ENCODE peak calls at places on chromosomes 16 and 17, in ten cellular contexts. Q is spleen, B is tibial nerve, J is stomach, W is adrenal gland, R is IMR-90, T is heart left ventricle, C is uterus, Z is Peyer's patch, F is sigmoid colon. O is an unnamed sample. For H3K4me1, the result is how much of the 10 kb centered on the place peaks cover.

GRCh38 chr16:31876955-31877828 is 3.6 kb downstream of the ZNF267 start:
- DNase-seq in Q (no peak), B (no peak), J (no peak), W (peak), R (peak), T (no peak), C (no peak), Z (no peak), F (no peak), O (peak)

GRCh38 chr17:48722924-48723554 is at the start of gene PRAC2:
- DNase-seq in Q (no peak), B (no peak), J (no peak), W (no peak), R (no peak), T (no peak), C (no peak), Z (no peak), F (peak), O (no peak)

GRCh38 chr16:84334058-84334457 is 34.3 kb upstream of the ATP2C2 start:
- DNase-seq in Q (no peak), B (no peak), J (no peak), W (no peak), R (no peak), T (no peak), C (no peak), Z (no peak), F (no peak), O (no peak)

GRCh38 chr17:45692661-45693060 is 91.5 kb upstream of the CRHR1 start:
- DNase-seq in Q (no peak), B (no peak), J (no peak), W (no peak), R (no peak), T (no peak), C (no peak), Z (no peak), F (peak), O (no peak)

GRCh38 chr16:27285676-27286196 is 17.2 kb upstream of the NSMCE1 start:
- DNase-seq in Q (no peak), B (peak), J (no peak), W (no peak), R (no peak), T (peak), C (peak), Z (no peak), F (no peak), O (no peak)

GRCh38 chr16:4212207-4212933 is 29.5 kb downstream of the SRL start:
- DNase-seq in Q (no peak), B (no peak), J (no peak), W (no peak), R (no peak), T (peak), C (peak), Z (no peak), F (no peak), O (no peak)

GRCh38 chr16:50384500-50385122 is 15.8 kb upstream of the BRD7 start:
- DNase-seq in Q (no peak), B (no peak), J (no peak), W (no peak), R (no peak), T (no peak), C (no peak), Z (no peak), F (no peak), O (no peak)

GRCh38 chr17:8337802-8338744 is 1.6 kb upstream of the ODF4 start:
- DNase-seq in Q (no peak), B (no peak), J (no peak), W (peak), R (peak), T (no peak), C (no peak), Z (no peak), F (no peak), O (no peak)

GRCh38 chr16:2874032-2874431 is 9.0 kb upstream of the FLYWCH2 start:
- DNase-seq in Q (no peak), B (no peak), J (no peak), W (no peak), R (no peak), T (no peak), C (no peak), Z (no peak), F (no peak), O (no peak)

GRCh38 chr16:49816782-49817370 is 39.0 kb downstream of the ZNF423 start:
- DNase-seq in Q (no peak), B (no peak), J (no peak), W (no peak), R (no peak), T (no peak), C (no peak), Z (no peak), F (no peak), O (no peak)

GRCh38 chr16:24685539-24686432 is 43.7 kb upstream of the TNRC6A start:
- DNase-seq in Q (no peak), B (peak), J (peak), W (peak), R (peak), T (peak), C (peak), Z (no peak), F (peak), O (peak)

GRCh38 chr16:57601801-57602478 is 26.5 kb upstream of the ADGRG1 start:
- DNase-seq in Q (no peak), B (no peak), J (no peak), W (no peak), R (no peak), T (no peak), C (no peak), Z (no peak), F (peak), O (no peak)

GRCh38 chr17:31499771-31500554 is 108.5 kb downstream of the RAB11FIP4 start:
- DNase-seq in Q (peak), B (no peak), J (peak), W (peak), R (peak), T (peak), C (no peak), Z (no peak), F (no peak), O (peak)

GRCh38 chr16:15966420-15967222 is 17.2 kb downstream of the ABCC1 start:
- DNase-seq in Q (no peak), B (no peak), J (no peak), W (peak), R (peak), T (peak), C (no peak), Z (no peak), F (no peak), O (peak)

GRCh38 chr17:44892250-44892649 is 7.0 kb downstream of the EFTUD2 start:
- DNase-seq in Q (no peak), B (no peak), J (no peak), W (no peak), R (no peak), T (no peak), C (no peak), Z (no peak), F (no peak), O (no peak)

GRCh38 chr17:82330322-82331239 is 3.0 kb downstream of the SECTM1 start:
- DNase-seq in Q (peak), B (no peak), J (no peak), W (peak), R (peak), T (no peak), C (no peak), Z (no peak), F (no peak), O (no peak)

GRCh38 chr17:74089869-74090464 is 113.5 kb upstream of the RPL38 start:
- DNase-seq in Q (no peak), B (peak), J (peak), W (peak), R (no peak), T (no peak), C (no peak), Z (peak), F (no peak), O (peak)

GRCh38 chr17:64255764-64256163 is 7.3 kb downstream of the TEX2 start:
- DNase-seq in Q (no peak), B (no peak), J (no peak), W (no peak), R (no peak), T (no peak), C (no peak), Z (no peak), F (no peak), O (no peak)

GRCh38 chr17:82116246-82116645 is 18.2 kb upstream of the FASN start:
- DNase-seq in Q (no peak), B (no peak), J (no peak), W (no peak), R (no peak), T (no peak), C (no peak), Z (no peak), F (no peak), O (no peak)

GRCh38 chr16:66908116-66908515 is 10.6 kb downstream of the CDH16 start:
- DNase-seq in Q (peak), B (no peak), J (no peak), W (no peak), R (no peak), T (no peak), C (no peak), Z (no peak), F (no peak), O (no peak)

GRCh38 chr17:48225725-48226567 is 118.4 kb downstream of the SNX11 start:
- DNase-seq in Q (no peak), B (no peak), J (no peak), W (no peak), R (no peak), T (no peak), C (no peak), Z (no peak), F (no peak), O (no peak)

GRCh38 chr17:81870978-81871386 is at the start of gene ARHGDIA:
- DNase-seq in Q (no peak), B (no peak), J (no peak), W (peak), R (no peak), T (no peak), C (no peak), Z (no peak), F (no peak), O (no peak)

GRCh38 chr16:10876799-10877341 is at the start of gene CIITA:
- DNase-seq in Q (peak), B (peak), J (peak), W (peak), R (peak), T (peak), C (peak), Z (peak), F (peak), O (peak)

GRCh38 chr16:88737298-88738166 is 31.2 kb downstream of the CTU2 start:
- DNase-seq in Q (peak), B (peak), J (peak), W (peak), R (peak), T (peak), C (peak), Z (peak), F (peak), O (peak)

GRCh38 chr17:77511514-77512061 is 370.8 kb downstream of the SEC14L1 start:
- DNase-seq in Q (no peak), B (no peak), J (no peak), W (no peak), R (no peak), T (no peak), C (no peak), Z (no peak), F (no peak), O (no peak)

GRCh38 chr17:67157732-67158639 is 87.0 kb downstream of the HELZ start:
- DNase-seq in Q (no peak), B (no peak), J (no peak), W (no peak), R (peak), T (no peak), C (no peak), Z (no peak), F (no peak), O (no peak)

GRCh38 chr16:65070831-65071230 is 51.0 kb downstream of the CDH11 start:
- DNase-seq in Q (no peak), B (peak), J (peak), W (peak), R (peak), T (peak), C (peak), Z (no peak), F (peak), O (peak)

GRCh38 chr17:38713456-38713855 is 8.4 kb downstream of the MLLT6 start:
- DNase-seq in Q (no peak), B (no peak), J (no peak), W (no peak), R (no peak), T (no peak), C (no peak), Z (no peak), F (no peak), O (no peak)

GRCh38 chr17:58452738-58453137 is 35.4 kb upstream of the RNF43 start:
- DNase-seq in Q (no peak), B (no peak), J (no peak), W (no peak), R (peak), T (no peak), C (no peak), Z (no peak), F (no peak), O (no peak)

GRCh38 chr17:5522476-5522875 is 36.1 kb downstream of the MIS12 start:
- DNase-seq in Q (no peak), B (no peak), J (no peak), W (no peak), R (no peak), T (no peak), C (no peak), Z (no peak), F (no peak), O (no peak)

GRCh38 chr16:14434860-14435259 is 195.2 kb downstream of the PARN start:
- DNase-seq in Q (no peak), B (no peak), J (no peak), W (no peak), R (no peak), T (no peak), C (no peak), Z (no peak), F (no peak), O (no peak)

GRCh38 chr16:3945751-3946603 is 65.5 kb upstream of the CREBBP start:
- DNase-seq in Q (no peak), B (no peak), J (peak), W (peak), R (peak), T (peak), C (no peak), Z (no peak), F (no peak), O (peak)

GRCh38 chr17:50056961-50057330 is 1.0 kb downstream of the ITGA3 start:
- DNase-seq in Q (no peak), B (no peak), J (peak), W (peak), R (peak), T (no peak), C (no peak), Z (no peak), F (no peak), O (peak)

GRCh38 chr17:50056217-50056960 is 479 bp downstream of the ITGA3 start:
- DNase-seq in Q (peak), B (no peak), J (peak), W (peak), R (peak), T (peak), C (peak), Z (peak), F (peak), O (peak)

GRCh38 chr17:50055055-50055425 is 870 bp upstream of the ITGA3 start:
- DNase-seq in Q (no peak), B (no peak), J (peak), W (peak), R (no peak), T (no peak), C (no peak), Z (peak), F (no peak), O (peak)

GRCh38 chr17:50057521-50057991 is 1.6 kb downstream of the ITGA3 start:
- DNase-seq in Q (peak), B (no peak), J (peak), W (peak), R (no peak), T (no peak), C (peak), Z (no peak), F (no peak), O (no peak)

GRCh38 chr17:50055426-50056216 is at the start of gene ITGA3:
- DNase-seq in Q (peak), B (no peak), J (peak), W (peak), R (peak), T (peak), C (peak), Z (peak), F (peak), O (peak)
- TF ChIP-seq POLR2A in Q (no peak), B (no peak), J (no peak), W (peak), R (peak), T (no peak), C (peak), Z (peak), F (no peak), O (peak)

GRCh38 chr16:8957061-8957392 is 6.7 kb downstream of the USP7 start:
- DNase-seq in Q (no peak), B (no peak), J (no peak), W (no peak), R (no peak), T (no peak), C (no peak), Z (no peak), F (no peak), O (no peak)
- H3K27ac ChIP-seq in Q (no peak), B (peak), J (peak), W (peak), R (no peak), T (no peak), C (no peak), Z (no peak), F (peak), O (no peak)

GRCh38 chr17:60602385-60602742 is 2.4 kb downstream of the PPM1D start:
- DNase-seq in Q (no peak), B (no peak), J (no peak), W (no peak), R (no peak), T (no peak), C (no peak), Z (no peak), F (no peak), O (no peak)
- H3K4me1 ChIP-seq in Q (under half), B (half or more), J (under half), W (under half), R (under half), T (under half), C (under half), Z (under half), F (under half), O (under half)

DNA sequence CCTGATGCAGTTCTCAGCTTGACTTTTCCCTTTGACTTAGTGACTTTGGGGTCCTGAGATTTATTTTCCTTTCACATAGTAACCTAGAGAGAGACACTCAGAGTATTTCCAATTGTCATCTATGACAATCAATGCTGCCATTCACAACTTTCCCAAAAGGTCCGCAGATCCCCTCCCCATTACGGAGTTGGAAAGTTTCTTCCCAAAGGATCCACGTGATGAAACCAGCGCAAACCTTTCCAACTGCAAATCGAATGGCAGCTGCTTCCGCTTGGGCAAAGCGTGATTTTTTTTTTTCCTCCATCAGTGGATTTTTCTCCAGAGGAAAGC is 539 bp upstream of the FCSK start:
- DNase-seq in Q (no peak), B (no peak), J (no peak), W (peak), R (no peak), T (no peak), C (no peak), Z (no peak), F (no peak), O (peak)
- TF ChIP-seq POLR2A in Q (no peak), B (no peak), J (no peak), W (no peak), R (no peak), T (no peak), C (no peak), Z (no peak), F (no peak), O (no peak)

GRCh38 chr16:80330803-80331202 is 210.0 kb upstream of the DYNLRB2 start:
- DNase-seq in Q (no peak), B (no peak), J (no peak), W (no peak), R (no peak), T (no peak), C (no peak), Z (no peak), F (no peak), O (no peak)
- H3K27ac ChIP-seq in Q (no peak), B (no peak), J (no peak), W (no peak), R (no peak), T (no peak), C (no peak), Z (no peak), F (no peak), O (no peak)

GRCh38 chr17:50913120-50913519 is 47.0 kb upstream of the TOB1 start:
- DNase-seq in Q (no peak), B (no peak), J (no peak), W (no peak), R (no peak), T (no peak), C (no peak), Z (no peak), F (no peak), O (no peak)

GRCh38 chr17:50911450-50911849 is 45.3 kb upstream of the TOB1 start:
- DNase-seq in Q (no peak), B (no peak), J (no peak), W (no peak), R (no peak), T (no peak), C (no peak), Z (no peak), F (no peak), O (no peak)

GRCh38 chr17:50914510-50914849 is 48.3 kb upstream of the TOB1 start:
- DNase-seq in Q (no peak), B (no peak), J (no peak), W (no peak), R (no peak), T (no peak), C (no peak), Z (no peak), F (no peak), O (no peak)

GRCh38 chr17:50909765-50910661 is 43.9 kb upstream of the TOB1 start:
- DNase-seq in Q (no peak), B (no peak), J (no peak), W (no peak), R (no peak), T (no peak), C (no peak), Z (peak), F (no peak), O (no peak)

DNA sequence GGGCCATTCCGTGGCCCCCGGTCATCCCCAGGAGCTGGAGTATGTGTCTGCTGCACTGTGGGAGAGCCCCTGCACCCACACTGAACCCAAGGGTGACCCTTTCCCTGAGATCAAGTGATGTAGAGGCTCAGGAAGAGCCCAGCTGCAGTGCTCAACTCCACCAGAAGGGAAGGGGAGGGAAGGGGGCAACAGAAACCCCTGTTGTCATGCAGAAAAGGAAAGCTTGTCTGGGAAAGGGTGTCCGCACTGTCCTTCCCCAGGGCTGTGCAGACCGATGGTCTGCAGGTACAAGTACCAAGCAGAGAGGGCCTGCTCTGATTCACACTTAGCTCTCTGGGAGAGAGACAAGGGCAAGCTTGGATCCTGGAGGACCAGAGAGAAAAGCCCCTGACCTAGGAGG is 45.7 kb upstream of the TOB1 start:
- DNase-seq in Q (no peak), B (no peak), J (no peak), W (no peak), R (no peak), T (no peak), C (no peak), Z (no peak), F (no peak), O (no peak)
- H3K4me1 ChIP-seq in Q (under half), B (under half), J (under half), W (under half), R (under half), T (under half), C (under half), Z (under half), F (under half), O (under half)